ENCODE peak calls at places on chromosomes 5 and 9, in five cellular contexts. One of them, this sample, is unnamed.
A peak's percentile ranks its signal among the peaks of the same experiment; 100 is the strongest.

GRCh38 chr5:93596676-93597441 is 13.8 kb downstream of the NR2F1 start:
- DNase-seq in activated CD4-positive, alpha-beta T cell treated with anti-CD3 and anti-CD28 coated beads, Interleukin-2, amount 50 U/mL, for 1 hour: no peak
- DNase-seq in CD8-positive, alpha-beta T cell: no peak
- DNase-seq in pons: no peak
- DNase-seq in naive thymus-derived CD4-positive, alpha-beta T cell: no peak
- DNase-seq in this sample: no peak

GRCh38 chr5:113505181-113505580 is 8.3 kb upstream of the YTHDC2 start:
- DNase-seq in activated CD4-positive, alpha-beta T cell treated with anti-CD3 and anti-CD28 coated beads, Interleukin-2, amount 50 U/mL, for 1 hour: no peak
- DNase-seq in CD8-positive, alpha-beta T cell: no peak
- DNase-seq in pons: no peak
- DNase-seq in naive thymus-derived CD4-positive, alpha-beta T cell: no peak
- DNase-seq in this sample: no peak

GRCh38 chr9:34459941-34460340 is 1.3 kb downstream of the DNAI1 start:
- DNase-seq in activated CD4-positive, alpha-beta T cell treated with anti-CD3 and anti-CD28 coated beads, Interleukin-2, amount 50 U/mL, for 1 hour: no peak
- DNase-seq in CD8-positive, alpha-beta T cell: no peak
- DNase-seq in pons: no peak
- DNase-seq in naive thymus-derived CD4-positive, alpha-beta T cell: no peak
- DNase-seq in this sample: no peak

GRCh38 chr5:41835625-41836024 is 34.6 kb downstream of the OXCT1 start:
- DNase-seq in activated CD4-positive, alpha-beta T cell treated with anti-CD3 and anti-CD28 coated beads, Interleukin-2, amount 50 U/mL, for 1 hour: no peak
- DNase-seq in CD8-positive, alpha-beta T cell: no peak
- DNase-seq in pons: peak; percentile 34
- DNase-seq in naive thymus-derived CD4-positive, alpha-beta T cell: no peak
- DNase-seq in this sample: no peak

GRCh38 chr9:134272302-134273023 is 53.8 kb upstream of the RXRA start:
- DNase-seq in activated CD4-positive, alpha-beta T cell treated with anti-CD3 and anti-CD28 coated beads, Interleukin-2, amount 50 U/mL, for 1 hour: no peak
- DNase-seq in CD8-positive, alpha-beta T cell: no peak
- DNase-seq in pons: no peak
- DNase-seq in naive thymus-derived CD4-positive, alpha-beta T cell: no peak
- DNase-seq in this sample: no peak

GRCh38 chr5:97452646-97453045 is 269.6 kb upstream of the RIOK2 start:
- DNase-seq in activated CD4-positive, alpha-beta T cell treated with anti-CD3 and anti-CD28 coated beads, Interleukin-2, amount 50 U/mL, for 1 hour: no peak
- DNase-seq in CD8-positive, alpha-beta T cell: no peak
- DNase-seq in pons: peak; percentile 92
- DNase-seq in naive thymus-derived CD4-positive, alpha-beta T cell: no peak
- DNase-seq in this sample: no peak

GRCh38 chr9:37974506-37975173 is 70.7 kb upstream of the SLC25A51 start:
- DNase-seq in activated CD4-positive, alpha-beta T cell treated with anti-CD3 and anti-CD28 coated beads, Interleukin-2, amount 50 U/mL, for 1 hour: no peak
- DNase-seq in CD8-positive, alpha-beta T cell: no peak
- DNase-seq in pons: no peak
- DNase-seq in naive thymus-derived CD4-positive, alpha-beta T cell: no peak
- DNase-seq in this sample: no peak

GRCh38 chr5:109945097-109945678 is 255.5 kb downstream of the MAN2A1 start:
- DNase-seq in activated CD4-positive, alpha-beta T cell treated with anti-CD3 and anti-CD28 coated beads, Interleukin-2, amount 50 U/mL, for 1 hour: no peak
- DNase-seq in CD8-positive, alpha-beta T cell: no peak
- DNase-seq in pons: no peak
- DNase-seq in naive thymus-derived CD4-positive, alpha-beta T cell: no peak
- DNase-seq in this sample: no peak

GRCh38 chr5:145562931-145563330 is 272.2 kb downstream of the PRELID2 start:
- DNase-seq in activated CD4-positive, alpha-beta T cell treated with anti-CD3 and anti-CD28 coated beads, Interleukin-2, amount 50 U/mL, for 1 hour: no peak
- DNase-seq in CD8-positive, alpha-beta T cell: no peak
- DNase-seq in pons: no peak
- DNase-seq in naive thymus-derived CD4-positive, alpha-beta T cell: no peak
- DNase-seq in this sample: no peak

GRCh38 chr5:127041571-127041970 is 11.2 kb upstream of the MARCHF3 start:
- DNase-seq in activated CD4-positive, alpha-beta T cell treated with anti-CD3 and anti-CD28 coated beads, Interleukin-2, amount 50 U/mL, for 1 hour: no peak
- DNase-seq in CD8-positive, alpha-beta T cell: no peak
- DNase-seq in pons: no peak
- DNase-seq in naive thymus-derived CD4-positive, alpha-beta T cell: no peak
- DNase-seq in this sample: no peak

This sample was measured in CD4-positive, CD25-positive, alpha-beta regulatory T cell.